ENCODE peak calls at places on chromosomes 16 and 17, in seven cellular contexts. A is suprapubic skin, K is A549, Y is ascending aorta, G is brain microvascular endothelial cell, F is upper lobe of right lung, Z is WERI-Rb-1. M is an unnamed sample.

GRCh38 chr17:35841505-35841904 is 27.2 kb downstream of the HEATR9 start:
- DNase-seq in F (no peak), Z (no peak), G (peak), A (no peak), K (no peak), Y (no peak), M (no peak)

GRCh38 chr17:61072648-61073047 is 327.0 kb upstream of the TBX2 start:
- DNase-seq in Z (no peak), Y (no peak), G (no peak), K (no peak), F (no peak), A (no peak), M (no peak)

GRCh38 chr16:89410794-89411309 is 79.5 kb downstream of the ANKRD11 start:
- DNase-seq in Z (peak), Y (peak), K (no peak), F (peak), G (peak), A (no peak), M (peak)

GRCh38 chr17:13631541-13631940 is 29.8 kb upstream of the HS3ST3A1 start:
- DNase-seq in Z (no peak), Y (no peak), G (no peak), A (no peak), F (no peak), K (no peak), M (no peak)

GRCh38 chr17:19986941-19987714 is 9.5 kb upstream of the AKAP10 start:
- DNase-seq in Y (no peak), K (no peak), G (no peak), A (no peak), F (no peak), Z (no peak), M (no peak)

GRCh38 chr16:61471737-61472136 is 564.5 kb downstream of the CDH8 start:
- DNase-seq in F (no peak), G (no peak), K (no peak), Y (no peak), A (no peak), Z (no peak), M (no peak)

GRCh38 chr16:68097895-68098294 is 12.7 kb downstream of the NFATC3 start:
- DNase-seq in Z (no peak), F (no peak), Y (no peak), G (no peak), K (no peak), A (no peak), M (no peak)

GRCh38 chr17:73787036-73787720 is 142.9 kb upstream of the SDK2 start:
- DNase-seq in G (no peak), F (no peak), Y (peak), Z (no peak), K (no peak), A (no peak), M (no peak)

GRCh38 chr16:85005278-85006069 is 5.9 kb downstream of the ZDHHC7 start:
- DNase-seq in A (no peak), Z (no peak), G (no peak), Y (no peak), F (no peak), K (no peak), M (no peak)

GRCh38 chr17:28950017-28950751 is 1.1 kb downstream of the PHF12 start:
- DNase-seq in G (peak), F (peak), K (peak), Z (peak), A (peak), Y (peak), M (no peak)

DNA sequence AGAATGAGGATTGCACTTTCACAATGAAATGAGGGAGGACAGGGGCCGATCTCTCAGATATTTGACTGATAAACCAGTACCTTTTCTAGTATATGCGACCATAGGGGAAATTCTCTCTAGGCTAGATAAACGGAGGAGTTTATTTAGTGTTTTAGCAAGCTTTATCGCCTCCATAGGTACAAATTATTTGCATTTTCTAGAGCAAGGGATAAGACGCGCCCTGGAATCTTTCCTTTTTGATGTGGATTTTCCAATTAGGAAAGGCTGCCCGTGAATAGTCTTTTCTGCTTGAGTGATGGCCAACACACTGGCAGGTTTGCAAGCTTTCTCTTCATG is 351 bp upstream of the GDPD1 start:
- DNase-seq in F (no peak), A (no peak), G (no peak), K (no peak), Z (no peak), Y (no peak), M (no peak)
- H3K4me3 ChIP-seq in F (peak), A (peak), G (peak), K (peak), Z (peak), Y (peak), M (peak)

GRCh38 chr16:50644730-50645129 is 36.4 kb downstream of the SNX20 start:
- DNase-seq in A (no peak), G (peak), K (peak), Z (peak), F (no peak), Y (no peak), M (no peak)
- TF ChIP-seq CTCF in A (no peak), G (peak), K (peak), Z (peak), F (peak), Y (peak), M (peak)

GRCh38 chr17:10843806-10844205 is 5.9 kb upstream of the PIRT start:
- DNase-seq in G (peak), F (no peak), Y (no peak), K (no peak), Z (no peak), A (no peak), M (no peak)
- H3K4me3 ChIP-seq in G (no peak), F (no peak), Y (no peak), K (no peak), Z (no peak), A (no peak), M (no peak)

GRCh38 chr17:77821114-77821513 is 137.4 kb upstream of the TNRC6C start:
- DNase-seq in K (peak), Z (peak), A (no peak), Y (no peak), G (no peak), F (no peak), M (no peak)
- TF ChIP-seq CTCF in K (no peak), Z (peak), A (no peak), Y (no peak), G (no peak), F (no peak), M (no peak)

GRCh38 chr17:45230410-45230786 is 8.7 kb downstream of the FMNL1 start:
- DNase-seq in K (no peak), Z (no peak), Y (no peak), G (no peak), F (no peak), A (no peak), M (no peak)

GRCh38 chr17:45229681-45230409 is 8.2 kb downstream of the FMNL1 start:
- DNase-seq in K (no peak), Z (no peak), F (no peak), Y (no peak), A (no peak), G (no peak), M (no peak)

GRCh38 chr17:45232514-45233422 is 11.1 kb downstream of the FMNL1 start:
- DNase-seq in F (no peak), Y (no peak), G (no peak), K (peak), Z (no peak), A (peak), M (no peak)

GRCh38 chr17:45230787-45231480 is 9.2 kb downstream of the FMNL1 start:
- DNase-seq in G (no peak), K (peak), F (no peak), A (no peak), Y (no peak), Z (peak), M (no peak)

GRCh38 chr17:45231481-45232116 is 9.9 kb downstream of the FMNL1 start:
- DNase-seq in F (no peak), A (peak), K (peak), G (no peak), Z (peak), Y (no peak), M (no peak)
- H3K4me3 ChIP-seq in F (no peak), A (no peak), K (no peak), G (no peak), Z (no peak), Y (no peak), M (no peak)

DNA sequence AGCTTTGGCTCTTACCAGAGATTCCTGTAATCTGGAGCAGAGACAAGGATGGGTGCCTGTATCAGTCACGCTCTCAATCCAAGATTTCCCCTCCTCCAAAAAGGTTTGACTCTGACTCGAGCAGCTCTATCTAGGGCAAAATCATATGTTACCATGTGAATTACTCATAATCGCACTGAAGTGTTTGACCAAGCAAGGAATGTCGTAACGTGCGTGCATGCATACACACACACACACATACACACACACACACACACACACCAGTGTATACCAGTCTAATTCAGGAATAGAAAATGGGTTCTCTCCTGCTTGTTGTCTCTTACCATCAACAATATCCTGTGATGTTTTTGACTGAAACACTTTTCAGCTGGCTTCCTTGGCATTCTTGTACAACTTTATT is 835.1 kb downstream of the KCNJ2 start:
- DNase-seq in F (no peak), K (no peak), Z (no peak), Y (no peak), A (no peak), G (no peak), M (no peak)
- TF ChIP-seq CTCF in F (no peak), K (no peak), Z (no peak), Y (no peak), A (no peak), G (no peak), M (no peak)

DNA sequence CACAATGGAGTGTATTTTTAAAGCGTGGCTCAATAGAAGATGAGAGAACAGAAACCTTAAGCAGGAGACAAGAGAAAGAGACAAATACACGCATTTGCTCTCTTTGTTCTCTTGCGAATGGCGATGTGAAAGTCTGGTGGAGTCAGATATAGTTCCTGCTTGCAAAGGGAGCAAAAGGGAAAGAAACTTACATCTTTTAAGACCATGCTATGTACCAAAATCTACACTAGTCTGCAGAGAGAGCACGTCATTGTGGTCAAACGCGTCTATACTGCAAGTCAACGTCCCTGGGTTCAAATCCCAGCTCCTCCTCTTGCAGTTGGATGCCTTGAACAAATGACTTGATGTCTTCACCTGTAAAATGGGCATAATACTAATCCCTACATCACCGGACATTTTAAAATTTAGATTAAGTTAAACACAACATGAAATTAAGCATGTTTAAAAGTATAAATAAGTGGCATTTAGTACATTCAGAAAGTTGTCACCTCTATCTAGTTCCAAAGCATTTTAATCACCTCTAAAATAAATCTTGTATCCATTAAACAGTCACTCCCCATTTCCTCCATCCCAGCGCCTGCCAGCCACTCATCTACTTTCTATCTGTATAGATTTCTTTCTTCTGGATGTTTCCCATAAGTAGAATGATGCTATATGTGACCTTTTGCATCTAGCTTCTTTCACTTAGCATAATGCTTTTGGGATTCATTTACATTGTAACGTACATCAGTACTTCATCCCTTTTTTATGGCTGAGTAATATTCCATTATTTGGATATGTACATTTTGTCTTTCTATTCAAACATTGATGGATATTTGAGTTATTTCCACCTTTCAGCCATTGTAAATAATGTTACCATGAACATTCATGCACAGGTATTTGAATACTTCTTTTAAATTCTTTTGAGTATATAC is 406.9 kb downstream of the TMEM114 start:
- DNase-seq in F (no peak), A (no peak), K (no peak), Y (no peak), G (no peak), Z (no peak), M (no peak)
- H3K4me3 ChIP-seq in F (no peak), A (no peak), K (no peak), Y (no peak), G (no peak), Z (no peak), M (no peak)

GRCh38 chr17:48552453-48553189 is 7.7 kb upstream of the HOXB2 start:
- DNase-seq in K (no peak), Y (no peak), Z (no peak), F (no peak), A (no peak), G (no peak), M (no peak)

GRCh38 chr17:48551206-48551597 is 6.3 kb upstream of the HOXB2 start:
- DNase-seq in Y (no peak), F (peak), G (no peak), K (no peak), A (no peak), Z (no peak), M (no peak)

GRCh38 chr17:48553190-48553547 is 8.3 kb upstream of the HOXB2 start:
- DNase-seq in Z (no peak), Y (no peak), K (no peak), G (no peak), A (no peak), F (no peak), M (no peak)

GRCh38 chr17:48550313-48551205 is 5.7 kb upstream of the HOXB2 start:
- DNase-seq in A (no peak), Y (peak), G (no peak), Z (no peak), F (no peak), K (no peak), M (no peak)

DNA sequence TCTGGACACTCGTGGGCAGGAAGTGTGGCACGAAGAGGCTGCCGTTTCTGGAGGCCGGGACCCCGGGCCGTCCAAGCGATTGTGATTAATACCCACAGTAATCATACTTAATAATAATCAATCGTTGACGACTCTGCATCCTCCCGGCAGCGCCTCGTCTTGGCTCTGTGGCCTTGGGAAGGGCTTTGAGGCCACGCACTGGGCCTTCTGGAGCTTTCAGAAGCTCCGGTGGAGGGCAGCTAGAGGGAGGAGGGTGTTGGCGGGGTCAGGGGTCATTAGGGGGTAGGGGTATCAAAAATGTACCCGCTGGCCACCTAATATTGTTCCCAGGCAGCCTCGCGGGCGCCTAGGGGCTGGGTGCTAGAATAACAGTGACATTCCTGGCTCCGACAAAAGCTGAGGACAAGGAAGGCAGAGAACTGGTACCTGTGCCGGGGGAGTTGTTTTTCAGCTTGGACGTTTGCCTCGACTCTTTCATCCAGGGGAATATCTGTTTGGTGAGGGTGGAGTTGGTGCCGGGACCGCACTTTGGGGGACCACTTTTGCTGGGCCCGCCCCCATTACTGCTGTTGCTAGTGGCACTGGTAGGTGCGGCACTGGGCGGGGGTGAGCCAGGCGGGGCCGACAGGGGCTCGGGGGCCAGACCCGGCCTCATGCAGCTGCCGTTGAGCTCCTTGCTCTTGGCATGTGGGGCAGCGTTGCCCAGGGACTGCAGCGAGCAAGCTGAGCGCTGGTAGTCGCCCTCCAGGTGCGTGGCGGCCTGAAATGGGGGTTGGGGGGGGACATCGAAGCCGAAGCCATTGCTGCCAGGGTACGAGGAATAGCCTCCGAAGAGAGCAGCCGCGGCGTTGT is 6.9 kb upstream of the HOXB2 start:
- DNase-seq in A (no peak), K (no peak), F (peak), Y (no peak), Z (no peak), G (no peak), M (no peak)
- TF ChIP-seq CTCF in A (no peak), K (no peak), F (no peak), Y (no peak), Z (no peak), G (no peak), M (no peak)

GRCh38 chr17:34155947-34156346 is 99.1 kb upstream of the CCL2 start:
- DNase-seq in A (no peak), Y (no peak), Z (no peak), G (no peak), K (no peak), F (no peak), M (no peak)
- H3K4me3 ChIP-seq in A (no peak), Y (no peak), Z (no peak), G (no peak), K (no peak), F (no peak), M (no peak)

GRCh38 chr16:66116163-66116792 is 250.2 kb upstream of the CDH5 start:
- DNase-seq in F (no peak), A (no peak), K (no peak), Y (no peak), G (peak), Z (no peak), M (no peak)

GRCh38 chr16:66109677-66110076 is 256.8 kb upstream of the CDH5 start:
- DNase-seq in Y (no peak), F (no peak), G (no peak), K (no peak), A (no peak), Z (no peak), M (no peak)

GRCh38 chr16:66120656-66121055 is 245.8 kb upstream of the CDH5 start:
- DNase-seq in G (no peak), Z (no peak), A (no peak), Y (no peak), F (no peak), K (no peak), M (no peak)

DNA sequence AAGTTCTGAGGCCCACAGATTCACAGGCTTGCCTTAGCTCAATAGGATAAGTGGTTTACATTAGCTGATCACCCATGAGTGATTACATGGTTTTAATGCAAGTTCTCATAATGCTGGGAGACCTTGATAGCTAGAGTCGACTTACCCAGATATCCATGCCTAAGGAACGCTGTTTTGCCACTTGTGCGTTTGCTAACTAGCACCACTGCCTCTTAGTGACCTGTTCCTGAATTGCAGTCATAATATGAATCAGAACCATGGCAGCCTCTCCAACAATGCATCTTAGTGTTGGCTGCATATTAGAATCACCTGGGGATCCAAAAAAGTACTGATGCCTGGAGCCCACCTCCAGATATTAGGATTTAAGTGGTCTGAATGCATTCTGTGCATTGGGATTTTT is 251.1 kb upstream of the CDH5 start:
- DNase-seq in K (peak), G (no peak), F (no peak), A (no peak), Y (no peak), Z (peak), M (no peak)
- TF ChIP-seq CTCF in K (no peak), G (peak), F (no peak), A (no peak), Y (no peak), Z (peak), M (peak)